ENCODE peak calls at places on chromosome 20, in five cellular contexts. One of them, this sample, is unnamed.

GRCh38 chr20:20690676-20691476 is 21.6 kb downstream of the RALGAPA2 start:
- DNase-seq in GM23338: no peak
- DNase-seq in A673: no peak
- DNase-seq in PC-3: no peak
- DNase-seq in lower lobe of right lung: no peak
- DNase-seq in this sample: no peak

GRCh38 chr20:51064160-51064559 is 41.3 kb upstream of the KCNG1 start:
- DNase-seq in GM23338: no peak
- DNase-seq in A673: no peak
- DNase-seq in PC-3: no peak
- DNase-seq in lower lobe of right lung: no peak
- DNase-seq in this sample: no peak

GRCh38 chr20:59743308-59743707 is 139.0 kb downstream of the PHACTR3 start:
- DNase-seq in GM23338: no peak
- DNase-seq in A673: no peak
- DNase-seq in PC-3: no peak
- DNase-seq in lower lobe of right lung: no peak
- DNase-seq in this sample: no peak

GRCh38 chr20:25470045-25470444 is 62.6 kb downstream of the GINS1 start:
- DNase-seq in GM23338: peak
- DNase-seq in A673: peak
- DNase-seq in PC-3: peak
- DNase-seq in lower lobe of right lung: no peak
- DNase-seq in this sample: peak

GRCh38 chr20:20824924-20825584 is 112.6 kb upstream of the RALGAPA2 start:
- DNase-seq in GM23338: peak
- DNase-seq in A673: peak
- DNase-seq in PC-3: peak
- DNase-seq in lower lobe of right lung: peak
- DNase-seq in this sample: peak

GRCh38 chr20:15005300-15005986 is 668.0 kb upstream of the FLRT3 start:
- DNase-seq in GM23338: no peak
- DNase-seq in A673: no peak
- DNase-seq in PC-3: no peak
- DNase-seq in lower lobe of right lung: no peak
- DNase-seq in this sample: no peak

GRCh38 chr20:13223731-13224130 is 2.7 kb downstream of the ISM1 start:
- DNase-seq in GM23338: no peak
- DNase-seq in A673: no peak
- DNase-seq in PC-3: no peak
- DNase-seq in lower lobe of right lung: no peak
- DNase-seq in this sample: no peak

GRCh38 chr20:19907326-19908056 is 109.7 kb upstream of the NAA20 start:
- DNase-seq in GM23338: no peak
- DNase-seq in A673: no peak
- DNase-seq in PC-3: no peak
- DNase-seq in lower lobe of right lung: peak
- DNase-seq in this sample: no peak

GRCh38 chr20:667351-668034 is 8.1 kb downstream of the SCRT2 start:
- DNase-seq in GM23338: peak
- DNase-seq in A673: peak
- DNase-seq in PC-3: peak
- DNase-seq in lower lobe of right lung: peak
- DNase-seq in this sample: peak

GRCh38 chr20:9889270-9889981 is 50.5 kb upstream of the PAK5 start:
- DNase-seq in GM23338: no peak
- DNase-seq in A673: peak
- DNase-seq in PC-3: no peak
- DNase-seq in lower lobe of right lung: no peak
- DNase-seq in this sample: no peak

GRCh38 chr20:46549188-46549967 is 1.1 kb downstream of the OCSTAMP start:
- DNase-seq in GM23338: no peak
- DNase-seq in A673: no peak
- DNase-seq in PC-3: no peak
- DNase-seq in lower lobe of right lung: no peak
- DNase-seq in this sample: no peak

GRCh38 chr20:35111141-35111888 is 18.7 kb upstream of the TRPC4AP start:
- DNase-seq in GM23338: no peak
- DNase-seq in A673: no peak
- DNase-seq in PC-3: peak
- DNase-seq in lower lobe of right lung: no peak
- DNase-seq in this sample: no peak

GRCh38 chr20:8522191-8522590 is 390.1 kb downstream of the PLCB1 start:
- DNase-seq in GM23338: no peak
- DNase-seq in A673: no peak
- DNase-seq in PC-3: no peak
- DNase-seq in lower lobe of right lung: no peak
- DNase-seq in this sample: no peak

GRCh38 chr20:8524716-8525343 is 392.8 kb downstream of the PLCB1 start:
- DNase-seq in GM23338: peak
- DNase-seq in A673: peak
- DNase-seq in PC-3: no peak
- DNase-seq in lower lobe of right lung: no peak
- DNase-seq in this sample: no peak

GRCh38 chr20:8519887-8520286 is 387.8 kb downstream of the PLCB1 start:
- DNase-seq in GM23338: no peak
- DNase-seq in A673: no peak
- DNase-seq in PC-3: no peak
- DNase-seq in lower lobe of right lung: no peak
- DNase-seq in this sample: no peak

GRCh38 chr20:8527998-8528397 is 395.9 kb downstream of the PLCB1 start:
- DNase-seq in GM23338: no peak
- DNase-seq in A673: no peak
- DNase-seq in PC-3: peak
- DNase-seq in lower lobe of right lung: no peak
- DNase-seq in this sample: no peak

GRCh38 chr20:8523684-8524083 is 391.6 kb downstream of the PLCB1 start:
- DNase-seq in GM23338: peak
- DNase-seq in A673: peak
- DNase-seq in PC-3: peak
- DNase-seq in lower lobe of right lung: no peak
- DNase-seq in this sample: peak
- TF ChIP-seq CTCF in GM23338: peak
- TF ChIP-seq CTCF in A673: peak
- TF ChIP-seq CTCF in PC-3: peak
- TF ChIP-seq CTCF in lower lobe of right lung: no peak
- TF ChIP-seq CTCF in this sample: peak

GRCh38 chr20:2872304-2873009 is 824 bp upstream of the PTPRA start:
- DNase-seq in GM23338: peak
- DNase-seq in A673: peak
- DNase-seq in PC-3: peak
- DNase-seq in lower lobe of right lung: peak
- DNase-seq in this sample: peak

GRCh38 chr20:2871555-2872303 is 1.6 kb upstream of the PTPRA start:
- DNase-seq in GM23338: peak
- DNase-seq in A673: no peak
- DNase-seq in PC-3: no peak
- DNase-seq in lower lobe of right lung: no peak
- DNase-seq in this sample: no peak

GRCh38 chr20:2874456-2874855 is 1.2 kb downstream of the PTPRA start:
- DNase-seq in GM23338: peak
- DNase-seq in A673: no peak
- DNase-seq in PC-3: peak
- DNase-seq in lower lobe of right lung: no peak
- DNase-seq in this sample: no peak

GRCh38 chr20:2873747-2874041 is 413 bp downstream of the PTPRA start:
- DNase-seq in GM23338: peak
- DNase-seq in A673: peak
- DNase-seq in PC-3: peak
- DNase-seq in lower lobe of right lung: peak
- DNase-seq in this sample: peak

DNA sequence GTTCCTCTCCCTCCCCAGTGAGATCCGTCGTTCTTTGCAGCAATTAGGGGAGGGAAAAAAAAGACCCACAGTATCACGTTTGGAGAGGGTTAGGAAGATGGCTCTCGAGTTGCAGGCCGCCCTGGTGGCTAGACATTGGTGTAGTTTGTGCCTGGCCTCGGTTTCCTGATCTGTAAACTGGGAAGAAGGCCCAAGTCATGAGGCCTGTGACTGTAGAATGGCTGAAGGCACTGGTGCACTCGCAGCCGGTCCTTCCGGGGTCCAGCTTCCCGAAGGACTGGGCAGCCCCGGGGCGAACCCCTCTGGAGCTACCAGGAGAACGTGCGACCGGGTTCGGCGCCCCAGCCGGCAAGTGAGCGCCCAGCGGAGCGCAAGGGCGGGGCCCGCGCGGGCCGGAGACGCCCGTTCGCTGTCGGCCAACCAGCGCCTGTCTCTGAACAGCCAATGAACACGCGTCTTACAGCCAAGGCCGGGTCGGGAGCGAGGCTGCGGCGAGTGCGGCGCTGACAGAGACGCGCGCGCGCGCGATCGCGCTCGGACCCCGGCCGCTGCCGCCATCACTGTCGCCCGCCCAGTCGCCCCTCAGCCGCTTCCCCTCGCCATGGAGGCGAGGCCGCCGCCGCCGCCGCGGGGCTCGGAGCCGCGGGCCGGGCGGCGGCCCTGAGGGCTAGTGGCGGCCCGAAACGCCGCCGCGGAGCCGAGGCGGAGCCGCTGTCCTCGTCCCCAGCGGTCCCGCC is at the start of gene PTPRA:
- DNase-seq in GM23338: peak
- DNase-seq in A673: peak
- DNase-seq in PC-3: peak
- DNase-seq in lower lobe of right lung: peak
- DNase-seq in this sample: peak
- H3K27ac ChIP-seq in GM23338: peak
- H3K27ac ChIP-seq in A673: peak
- H3K27ac ChIP-seq in PC-3: no peak
- H3K27ac ChIP-seq in lower lobe of right lung: peak
- H3K27ac ChIP-seq in this sample: peak

GRCh38 chr20:17559338-17559737 is 10.5 kb upstream of the DSTN start:
- DNase-seq in GM23338: no peak
- DNase-seq in A673: no peak
- DNase-seq in PC-3: peak
- DNase-seq in lower lobe of right lung: peak
- DNase-seq in this sample: no peak

GRCh38 chr20:17556842-17557674 is 12.8 kb upstream of the DSTN start:
- DNase-seq in GM23338: no peak
- DNase-seq in A673: no peak
- DNase-seq in PC-3: peak
- DNase-seq in lower lobe of right lung: peak
- DNase-seq in this sample: no peak

GRCh38 chr20:17557675-17558006 is 12.2 kb upstream of the DSTN start:
- DNase-seq in GM23338: no peak
- DNase-seq in A673: no peak
- DNase-seq in PC-3: peak
- DNase-seq in lower lobe of right lung: no peak
- DNase-seq in this sample: no peak

GRCh38 chr20:17558941-17559304 is 11.0 kb upstream of the DSTN start:
- DNase-seq in GM23338: no peak
- DNase-seq in A673: no peak
- DNase-seq in PC-3: no peak
- DNase-seq in lower lobe of right lung: no peak
- DNase-seq in this sample: no peak

GRCh38 chr20:17558154-17558940 is 11.5 kb upstream of the DSTN start:
- DNase-seq in GM23338: peak
- DNase-seq in A673: peak
- DNase-seq in PC-3: peak
- DNase-seq in lower lobe of right lung: no peak
- DNase-seq in this sample: no peak
- TF ChIP-seq CTCF in GM23338: no peak
- TF ChIP-seq CTCF in A673: no peak
- TF ChIP-seq CTCF in PC-3: no peak
- TF ChIP-seq CTCF in lower lobe of right lung: no peak
- TF ChIP-seq CTCF in this sample: no peak

GRCh38 chr20:45359069-45359405 is 3.9 kb upstream of the SYS1 start:
- DNase-seq in GM23338: no peak
- DNase-seq in A673: no peak
- DNase-seq in PC-3: no peak
- DNase-seq in lower lobe of right lung: peak
- DNase-seq in this sample: no peak

GRCh38 chr20:45362804-45363610 is at the start of gene SYS1:
- DNase-seq in GM23338: peak
- DNase-seq in A673: peak
- DNase-seq in PC-3: peak
- DNase-seq in lower lobe of right lung: peak
- DNase-seq in this sample: peak

GRCh38 chr20:45358282-45359068 is 4.5 kb upstream of the SYS1 start:
- DNase-seq in GM23338: no peak
- DNase-seq in A673: no peak
- DNase-seq in PC-3: no peak
- DNase-seq in lower lobe of right lung: peak
- DNase-seq in this sample: no peak

GRCh38 chr20:45361794-45362193 is 1.2 kb upstream of the SYS1 start:
- DNase-seq in GM23338: no peak
- DNase-seq in A673: no peak
- DNase-seq in PC-3: no peak
- DNase-seq in lower lobe of right lung: no peak
- DNase-seq in this sample: no peak

GRCh38 chr20:45359406-45360148 is 3.4 kb upstream of the SYS1 start:
- DNase-seq in GM23338: no peak
- DNase-seq in A673: no peak
- DNase-seq in PC-3: no peak
- DNase-seq in lower lobe of right lung: no peak
- DNase-seq in this sample: no peak
- H3K27ac ChIP-seq in GM23338: no peak
- H3K27ac ChIP-seq in A673: no peak
- H3K27ac ChIP-seq in PC-3: peak
- H3K27ac ChIP-seq in lower lobe of right lung: peak
- H3K27ac ChIP-seq in this sample: no peak